ENCODE peak calls at places on chromosomes 12 and 14, in seven cellular contexts. F is HepG2; Q is CD8-positive, alpha-beta memory T cell; I is IMR-90; V is thyroid gland; K is stomach; T is A673. L is an unnamed sample.

GRCh38 chr12:30169839-30170591 is 386.3 kb upstream of the TMTC1 start:
- DNase-seq in F (no peak), V (no peak), T (no peak), I (no peak), K (no peak), Q (no peak), L (no peak)

GRCh38 chr12:107731376-107731775 is 29.6 kb downstream of the PRDM4 start:
- DNase-seq in F (no peak), I (no peak), Q (no peak), K (no peak), V (no peak), T (no peak), L (no peak)

GRCh38 chr12:122106891-122107660 is 28.5 kb downstream of the MLXIP start:
- DNase-seq in T (no peak), V (peak; percentile 98), I (peak; percentile 77), Q (no peak), F (no peak), K (peak; percentile 88), L (no peak)

GRCh38 chr14:105865266-105865903 is 339.0 kb downstream of the TMEM121 start:
- DNase-seq in Q (no peak), V (no peak), I (no peak), F (no peak), K (peak; percentile 20), T (no peak), L (peak; percentile 34)

GRCh38 chr14:58151264-58151700 is 731 bp downstream of the ARMH4 start:
- DNase-seq in Q (no peak), F (peak; percentile 7), T (no peak), I (no peak), K (no peak), V (no peak), L (no peak)

GRCh38 chr14:46840971-46841729 is 189.6 kb upstream of the RPL10L start:
- DNase-seq in K (no peak), Q (no peak), T (no peak), F (no peak), V (peak; percentile 15), I (no peak), L (no peak)

GRCh38 chr14:77212933-77213656 is 31.5 kb downstream of the TMEM63C start:
- DNase-seq in Q (no peak), I (no peak), F (peak; percentile 13), K (peak; percentile 51), T (peak; percentile 43), V (peak; percentile 58), L (peak; percentile 41)

GRCh38 chr12:51321882-51322281 is 2.1 kb downstream of the BIN2 start:
- DNase-seq in V (no peak), I (no peak), K (no peak), F (no peak), Q (no peak), T (no peak), L (no peak)

GRCh38 chr14:68295316-68295816 is 475.8 kb downstream of the RAD51B start:
- DNase-seq in Q (no peak), I (no peak), K (no peak), F (peak; percentile 98), V (peak; percentile 51), T (no peak), L (no peak)

GRCh38 chr12:22117551-22117950 is 71.5 kb downstream of the CMAS start:
- DNase-seq in Q (no peak), K (no peak), T (no peak), V (no peak), I (no peak), F (no peak), L (no peak)

GRCh38 chr14:64764641-64765520 is 60.7 kb downstream of the PLEKHG3 start:
- DNase-seq in V (peak; percentile 74), K (peak; percentile 77), T (peak; percentile 91), F (peak; percentile 53), Q (peak; percentile 51), I (peak; percentile 74), L (peak; percentile 70)
- H3K4me1 ChIP-seq in V (peaks cover 19% of the 10 kb centered on the region), K (peaks cover 25% of the 10 kb centered on the region), T (peaks cover 42% of the 10 kb centered on the region), F (peaks cover 20% of the 10 kb centered on the region), Q (peaks cover 29% of the 10 kb centered on the region), I (peaks cover 30% of the 10 kb centered on the region), L (peaks cover 3% of the 10 kb centered on the region)

GRCh38 chr12:92145481-92145730 is 240 bp downstream of the BTG1 start:
- DNase-seq in I (no peak), Q (no peak), F (no peak), K (no peak), T (no peak), V (no peak), L (no peak)
- H3K4me1 ChIP-seq in I (no peaks in the 10 kb centered on the region), Q (peaks cover 16% of the 10 kb centered on the region), F (peaks cover 45% of the 10 kb centered on the region), K (no peaks in the 10 kb centered on the region), T (peaks cover 35% of the 10 kb centered on the region), V (peaks cover 15% of the 10 kb centered on the region), L (peaks cover 52% of the 10 kb centered on the region)

GRCh38 chr12:85059594-85059993 is 23.4 kb downstream of the LRRIQ1 start:
- DNase-seq in V (no peak), F (no peak), K (no peak), I (no peak), Q (no peak), T (no peak), L (no peak)
- H3K4me1 ChIP-seq in V (no peaks in the 10 kb centered on the region), F (no peaks in the 10 kb centered on the region), K (no peaks in the 10 kb centered on the region), I (no peaks in the 10 kb centered on the region), Q (no peaks in the 10 kb centered on the region), T (no peaks in the 10 kb centered on the region), L (no peaks in the 10 kb centered on the region)

GRCh38 chr12:110307372-110307771 is 26.3 kb downstream of the ATP2A2 start:
- DNase-seq in K (no peak), Q (no peak), T (no peak), F (no peak), V (no peak), I (no peak), L (no peak)
- H3K4me1 ChIP-seq in K (peaks cover 29% of the 10 kb centered on the region), Q (peaks cover 14% of the 10 kb centered on the region), T (no peaks in the 10 kb centered on the region), F (peaks cover 44% of the 10 kb centered on the region), V (peaks cover 4% of the 10 kb centered on the region), I (peaks cover 20% of the 10 kb centered on the region), L (no peaks in the 10 kb centered on the region)